ENCODE peak calls at places on chromosomes 4 and X, in four cellular contexts. One of them, this sample, is unnamed.
A peak's percentile ranks its signal among the peaks of the same experiment; 100 is the strongest.

GRCh38 chr4:44118971-44119680 is 329.5 kb downstream of the KCTD8 start:
- DNase-seq in lower leg skin: no peak
- DNase-seq in fibroblast of lung: peak; percentile 5
- DNase-seq in right cardiac atrium: no peak
- DNase-seq in this sample: no peak

GRCh38 chr4:119238068-119238722 is 25.7 kb downstream of the USP53 start:
- DNase-seq in lower leg skin: no peak
- DNase-seq in fibroblast of lung: no peak
- DNase-seq in right cardiac atrium: no peak
- DNase-seq in this sample: no peak

GRCh38 chrX:10341309-10341708 is 184.5 kb downstream of the CLCN4 start:
- DNase-seq in lower leg skin: no peak
- DNase-seq in right cardiac atrium: no peak
- DNase-seq in fibroblast of lung: no peak
- DNase-seq in this sample: no peak

GRCh38 chr4:110165382-110166285 is 32.8 kb downstream of the ELOVL6 start:
- DNase-seq in fibroblast of lung: peak; percentile 50
- DNase-seq in lower leg skin: no peak
- DNase-seq in right cardiac atrium: no peak
- DNase-seq in this sample: no peak

GRCh38 chrX:151878574-151878973 is 34.1 kb upstream of the MAGEA4 start:
- DNase-seq in fibroblast of lung: no peak
- DNase-seq in lower leg skin: no peak
- DNase-seq in right cardiac atrium: no peak
- DNase-seq in this sample: no peak

GRCh38 chr4:139889194-139889762 is 223.7 kb downstream of the MGST2 start:
- DNase-seq in fibroblast of lung: no peak
- DNase-seq in lower leg skin: no peak
- DNase-seq in right cardiac atrium: peak; percentile 42
- DNase-seq in this sample: no peak

GRCh38 chrX:79325263-79325958 is 41.7 kb downstream of the ITM2A start:
- DNase-seq in right cardiac atrium: no peak
- DNase-seq in fibroblast of lung: no peak
- DNase-seq in lower leg skin: no peak
- DNase-seq in this sample: no peak

GRCh38 chr4:82921795-82922194 is 21.3 kb downstream of the THAP9 start:
- DNase-seq in fibroblast of lung: no peak
- DNase-seq in right cardiac atrium: no peak
- DNase-seq in lower leg skin: no peak
- DNase-seq in this sample: no peak

GRCh38 chrX:1883772-1884171 is 268.9 kb downstream of the ASMT start:
- DNase-seq in fibroblast of lung: no peak
- DNase-seq in lower leg skin: no peak
- DNase-seq in right cardiac atrium: no peak
- DNase-seq in this sample: no peak

GRCh38 chr4:24164054-24164453 is 274.2 kb upstream of the PPARGC1A start:
- DNase-seq in lower leg skin: no peak
- DNase-seq in right cardiac atrium: no peak
- DNase-seq in fibroblast of lung: peak; percentile 14
- DNase-seq in this sample: no peak

GRCh38 chr4:92618968-92619367 is 315.2 kb downstream of the GRID2 start:
- DNase-seq in fibroblast of lung: peak; percentile 36
- DNase-seq in right cardiac atrium: no peak
- DNase-seq in lower leg skin: no peak
- DNase-seq in this sample: no peak

GRCh38 chr4:108744307-108744706 is 18.5 kb downstream of the ETNPPL start:
- DNase-seq in lower leg skin: no peak
- DNase-seq in fibroblast of lung: no peak
- DNase-seq in right cardiac atrium: no peak
- DNase-seq in this sample: no peak

GRCh38 chr4:107115185-107115847 is 79.2 kb upstream of the DKK2 start:
- DNase-seq in right cardiac atrium: no peak
- DNase-seq in lower leg skin: no peak
- DNase-seq in fibroblast of lung: peak; percentile 67
- DNase-seq in this sample: no peak

GRCh38 chr4:5448286-5448685 is 260.1 kb downstream of the EVC2 start:
- DNase-seq in right cardiac atrium: no peak
- DNase-seq in fibroblast of lung: no peak
- DNase-seq in lower leg skin: no peak
- DNase-seq in this sample: no peak
- H3K4me3 ChIP-seq in right cardiac atrium: no peak overlapping the region
- H3K4me3 ChIP-seq in fibroblast of lung: no peak overlapping the region
- H3K4me3 ChIP-seq in lower leg skin: no peak overlapping the region
- H3K4me3 ChIP-seq in this sample: no peak overlapping the region

GRCh38 chrX:100643212-100643611 is 787 bp upstream of the SRPX2 start:
- DNase-seq in right cardiac atrium: no peak
- DNase-seq in fibroblast of lung: no peak
- DNase-seq in lower leg skin: no peak
- DNase-seq in this sample: no peak
- H3K4me3 ChIP-seq in right cardiac atrium: no peak overlapping the region
- H3K4me3 ChIP-seq in fibroblast of lung: peak overlapping the region; percentile 82
- H3K4me3 ChIP-seq in lower leg skin: no peak overlapping the region
- H3K4me3 ChIP-seq in this sample: no peak overlapping the region

GRCh38 chr4:169059294-169060201 is 49.5 kb upstream of the CBR4 start:
- DNase-seq in right cardiac atrium: peak; percentile 62
- DNase-seq in lower leg skin: no peak
- DNase-seq in fibroblast of lung: peak; percentile 37
- DNase-seq in this sample: no peak
- H3K4me3 ChIP-seq in right cardiac atrium: no peak overlapping the region
- H3K4me3 ChIP-seq in lower leg skin: no peak overlapping the region
- H3K4me3 ChIP-seq in fibroblast of lung: no peak overlapping the region
- H3K4me3 ChIP-seq in this sample: no peak overlapping the region

GRCh38 chr4:186497043-186497442 is 58.3 kb downstream of the MTNR1A start:
- DNase-seq in lower leg skin: no peak
- DNase-seq in right cardiac atrium: no peak
- DNase-seq in fibroblast of lung: no peak
- DNase-seq in this sample: no peak

GRCh38 chr4:186501554-186501953 is 53.8 kb downstream of the MTNR1A start:
- DNase-seq in right cardiac atrium: no peak
- DNase-seq in fibroblast of lung: no peak
- DNase-seq in lower leg skin: no peak
- DNase-seq in this sample: no peak

GRCh38 chr4:186499467-186499866 is 55.9 kb downstream of the MTNR1A start:
- DNase-seq in lower leg skin: no peak
- DNase-seq in right cardiac atrium: no peak
- DNase-seq in fibroblast of lung: no peak
- DNase-seq in this sample: no peak

DNA sequence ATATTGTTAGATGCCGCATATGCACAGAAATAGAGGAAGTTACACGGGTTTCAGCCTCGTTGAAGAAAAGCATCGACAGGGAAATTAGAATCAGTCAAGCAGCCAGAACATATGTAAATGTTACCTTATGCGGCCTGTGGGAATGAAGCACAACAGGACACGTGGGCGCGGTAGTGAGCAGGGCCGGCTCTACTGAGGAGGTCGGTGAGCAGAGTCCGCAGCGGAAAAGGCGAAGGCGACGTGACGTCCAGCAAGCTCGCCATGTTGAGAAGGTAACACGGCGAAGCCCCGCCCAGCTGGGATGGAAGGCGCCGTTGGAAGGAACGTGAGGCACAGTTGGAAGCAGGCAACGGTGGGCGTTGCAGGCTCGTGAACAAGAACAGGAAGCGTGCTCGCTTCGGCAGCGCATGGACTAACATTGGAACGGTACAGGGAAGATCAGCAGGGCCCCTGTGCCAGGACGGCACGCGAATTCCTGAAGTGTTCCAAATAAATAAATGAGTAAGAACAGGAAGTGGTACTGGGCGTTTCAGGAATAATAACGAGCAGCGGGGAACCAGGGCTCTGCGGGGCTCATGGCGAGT is 54.6 kb downstream of the MTNR1A start:
- DNase-seq in right cardiac atrium: peak; percentile 36
- DNase-seq in lower leg skin: no peak
- DNase-seq in fibroblast of lung: no peak
- DNase-seq in this sample: no peak
- H3K4me3 ChIP-seq in right cardiac atrium: no peak overlapping the region
- H3K4me3 ChIP-seq in lower leg skin: no peak overlapping the region
- H3K4me3 ChIP-seq in fibroblast of lung: no peak overlapping the region
- H3K4me3 ChIP-seq in this sample: no peak overlapping the region

GRCh38 chr4:26804876-26805275 is 55.8 kb upstream of the STIM2 start:
- DNase-seq in right cardiac atrium: no peak
- DNase-seq in fibroblast of lung: no peak
- DNase-seq in lower leg skin: no peak
- DNase-seq in this sample: no peak
- H3K4me3 ChIP-seq in right cardiac atrium: no peak overlapping the region
- H3K4me3 ChIP-seq in fibroblast of lung: no peak overlapping the region
- H3K4me3 ChIP-seq in lower leg skin: no peak overlapping the region
- H3K4me3 ChIP-seq in this sample: no peak overlapping the region

GRCh38 chrX:23742174-23742692 is 843 bp downstream of the ACOT9 start:
- DNase-seq in right cardiac atrium: peak; percentile 50
- DNase-seq in fibroblast of lung: peak; percentile 82
- DNase-seq in lower leg skin: no peak
- DNase-seq in this sample: peak; percentile 24
- H3K4me3 ChIP-seq in right cardiac atrium: peak overlapping the region; percentile 79
- H3K4me3 ChIP-seq in fibroblast of lung: peak overlapping the region; percentile 77
- H3K4me3 ChIP-seq in lower leg skin: peak overlapping the region; percentile 43
- H3K4me3 ChIP-seq in this sample: peak overlapping the region; percentile 66

GRCh38 chr4:122619583-122619982 is 1.3 kb downstream of the IL21 start:
- DNase-seq in fibroblast of lung: no peak
- DNase-seq in lower leg skin: no peak
- DNase-seq in right cardiac atrium: no peak
- DNase-seq in this sample: no peak

GRCh38 chr4:122614621-122615020 is 6.2 kb downstream of the IL21 start:
- DNase-seq in fibroblast of lung: no peak
- DNase-seq in lower leg skin: no peak
- DNase-seq in right cardiac atrium: no peak
- DNase-seq in this sample: no peak

GRCh38 chr4:122616910-122617596 is 3.8 kb downstream of the IL21 start:
- DNase-seq in fibroblast of lung: no peak
- DNase-seq in right cardiac atrium: no peak
- DNase-seq in lower leg skin: no peak
- DNase-seq in this sample: no peak

GRCh38 chr4:122621010-122621616 is at the start of gene IL21:
- DNase-seq in fibroblast of lung: no peak
- DNase-seq in lower leg skin: no peak
- DNase-seq in right cardiac atrium: no peak
- DNase-seq in this sample: no peak

DNA sequence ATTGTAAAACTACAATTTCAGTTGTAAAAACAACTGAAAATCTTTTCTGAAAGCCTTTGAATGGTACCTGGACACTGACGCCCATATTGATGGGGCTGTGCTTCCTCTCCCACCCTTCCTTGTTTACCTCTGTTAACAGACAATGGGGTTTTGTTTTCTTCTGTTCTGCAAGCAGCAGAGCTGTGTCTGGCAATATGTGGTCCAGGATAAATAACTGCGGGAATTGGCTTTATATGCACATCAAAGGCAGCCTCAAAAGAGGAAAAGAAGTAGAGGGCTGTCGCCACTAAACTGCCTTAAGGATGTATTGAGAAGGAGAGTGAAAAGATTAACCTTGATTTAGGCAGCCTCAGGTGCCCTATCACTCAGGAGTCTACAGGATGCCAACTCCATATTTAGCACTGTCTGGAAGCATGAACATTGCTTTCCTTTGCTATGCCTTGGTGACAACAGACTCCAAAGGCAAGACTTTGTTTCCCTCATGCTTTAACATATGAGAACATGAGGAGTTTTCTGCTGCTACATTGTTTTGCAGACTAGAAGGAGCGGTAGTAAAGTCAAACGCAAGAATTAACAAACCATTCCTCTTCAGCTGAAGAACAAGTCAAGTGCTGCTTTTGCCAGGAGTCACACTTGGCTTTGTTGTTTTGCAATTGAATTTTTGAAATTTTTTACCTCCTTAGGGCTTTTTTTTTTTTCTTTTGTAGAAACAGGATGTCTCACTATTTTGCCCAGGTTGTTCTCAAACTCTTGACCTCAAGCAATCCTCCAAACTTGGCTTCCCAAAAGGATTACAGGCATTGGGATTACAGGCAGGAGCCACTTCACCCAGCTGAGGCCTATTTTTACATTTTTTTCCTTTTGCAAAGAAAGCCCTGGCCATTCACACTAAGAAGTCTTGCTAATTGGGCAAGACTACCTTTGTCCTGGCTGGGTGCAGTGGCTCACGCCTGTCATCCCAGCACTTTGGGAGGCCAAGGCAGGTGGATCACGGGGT is 3.0 kb downstream of the IL21 start:
- DNase-seq in right cardiac atrium: no peak
- DNase-seq in lower leg skin: no peak
- DNase-seq in fibroblast of lung: no peak
- DNase-seq in this sample: no peak
- H3K4me3 ChIP-seq in right cardiac atrium: no peak overlapping the region
- H3K4me3 ChIP-seq in lower leg skin: no peak overlapping the region
- H3K4me3 ChIP-seq in fibroblast of lung: no peak overlapping the region
- H3K4me3 ChIP-seq in this sample: no peak overlapping the region

GRCh38 chr4:74055096-74055495 is 16.6 kb upstream of the CXCL3 start:
- DNase-seq in fibroblast of lung: no peak
- DNase-seq in lower leg skin: no peak
- DNase-seq in right cardiac atrium: no peak
- DNase-seq in this sample: no peak

GRCh38 chr4:74056858-74057562 is 18.5 kb upstream of the CXCL3 start:
- DNase-seq in right cardiac atrium: no peak
- DNase-seq in fibroblast of lung: peak; percentile 97
- DNase-seq in lower leg skin: no peak
- DNase-seq in this sample: no peak

GRCh38 chr4:74055498-74055897 is 17.0 kb upstream of the CXCL3 start:
- DNase-seq in fibroblast of lung: no peak
- DNase-seq in lower leg skin: no peak
- DNase-seq in right cardiac atrium: no peak
- DNase-seq in this sample: no peak

GRCh38 chr4:74056114-74056857 is 17.8 kb upstream of the CXCL3 start:
- DNase-seq in lower leg skin: no peak
- DNase-seq in fibroblast of lung: peak; percentile 74
- DNase-seq in right cardiac atrium: no peak
- DNase-seq in this sample: no peak

GRCh38 chr4:74054483-74055032 is 16.1 kb upstream of the CXCL3 start:
- DNase-seq in fibroblast of lung: no peak
- DNase-seq in lower leg skin: no peak
- DNase-seq in right cardiac atrium: no peak
- DNase-seq in this sample: no peak
- H3K4me3 ChIP-seq in fibroblast of lung: no peak overlapping the region
- H3K4me3 ChIP-seq in lower leg skin: no peak overlapping the region
- H3K4me3 ChIP-seq in right cardiac atrium: no peak overlapping the region
- H3K4me3 ChIP-seq in this sample: no peak overlapping the region

GRCh38 chr4:60724623-60725022 is 475.5 kb upstream of the ADGRL3 start:
- DNase-seq in lower leg skin: no peak
- DNase-seq in right cardiac atrium: no peak
- DNase-seq in fibroblast of lung: peak; percentile 76
- DNase-seq in this sample: no peak
- H3K4me3 ChIP-seq in lower leg skin: no peak overlapping the region
- H3K4me3 ChIP-seq in right cardiac atrium: no peak overlapping the region
- H3K4me3 ChIP-seq in fibroblast of lung: no peak overlapping the region
- H3K4me3 ChIP-seq in this sample: no peak overlapping the region